ENCODE peak calls at places on chromosome 11, in four cellular contexts. Q is body of pancreas, B is heart right ventricle, U is testis. Z is an unnamed sample.
A peak's percentile ranks its signal among the peaks of the same experiment; 100 is the strongest.

GRCh38 chr11:74487875-74488274 is 5.6 kb downstream of the LIPT2 start:
- DNase-seq in Q (no peak), B (no peak), U (no peak), Z (no peak)

GRCh38 chr11:107202189-107202588 is 183.9 kb upstream of the GUCY1A2 start:
- DNase-seq in Q (no peak), B (no peak), U (no peak), Z (no peak)

GRCh38 chr11:19079643-19080440 is 19.3 kb upstream of the MRGPRX2 start:
- DNase-seq in Q (peak; percentile 50), B (no peak), U (no peak), Z (no peak)

GRCh38 chr11:116890193-116890592 is 52.8 kb upstream of the APOA1 start:
- DNase-seq in Q (no peak), B (no peak), U (no peak), Z (no peak)

GRCh38 chr11:116517077-116517476 is 255.7 kb downstream of the BUD13 start:
- DNase-seq in Q (no peak), B (no peak), U (no peak), Z (no peak)

GRCh38 chr11:17887779-17888178 is 125.1 kb downstream of the SERGEF start:
- DNase-seq in Q (no peak), B (no peak), U (no peak), Z (no peak)

GRCh38 chr11:16825091-16825490 is 86.6 kb downstream of the C11orf58 start:
- DNase-seq in Q (no peak), B (no peak), U (no peak), Z (no peak)

GRCh38 chr11:94342250-94342649 is 37.9 kb downstream of the IZUMO1R start:
- DNase-seq in Q (no peak), B (no peak), U (no peak), Z (no peak)

GRCh38 chr11:75325713-75326438 is 25.6 kb downstream of the ARRB1 start:
- DNase-seq in Q (peak; percentile 56), B (peak; percentile 45), U (no peak), Z (no peak)

GRCh38 chr11:6411594-6412031 is 7.3 kb downstream of the APBB1 start:
- DNase-seq in Q (no peak), B (no peak), U (no peak), Z (no peak)

GRCh38 chr11:86067230-86068137 is 1.4 kb downstream of the PICALM start:
- DNase-seq in Q (no peak), B (no peak), U (no peak), Z (no peak)
- H3K27ac ChIP-seq in Q (peak overlapping the region; percentile 92), B (peak overlapping the region; percentile 99), U (peak overlapping the region; percentile 95), Z (peak overlapping the region; percentile 85)

DNA sequence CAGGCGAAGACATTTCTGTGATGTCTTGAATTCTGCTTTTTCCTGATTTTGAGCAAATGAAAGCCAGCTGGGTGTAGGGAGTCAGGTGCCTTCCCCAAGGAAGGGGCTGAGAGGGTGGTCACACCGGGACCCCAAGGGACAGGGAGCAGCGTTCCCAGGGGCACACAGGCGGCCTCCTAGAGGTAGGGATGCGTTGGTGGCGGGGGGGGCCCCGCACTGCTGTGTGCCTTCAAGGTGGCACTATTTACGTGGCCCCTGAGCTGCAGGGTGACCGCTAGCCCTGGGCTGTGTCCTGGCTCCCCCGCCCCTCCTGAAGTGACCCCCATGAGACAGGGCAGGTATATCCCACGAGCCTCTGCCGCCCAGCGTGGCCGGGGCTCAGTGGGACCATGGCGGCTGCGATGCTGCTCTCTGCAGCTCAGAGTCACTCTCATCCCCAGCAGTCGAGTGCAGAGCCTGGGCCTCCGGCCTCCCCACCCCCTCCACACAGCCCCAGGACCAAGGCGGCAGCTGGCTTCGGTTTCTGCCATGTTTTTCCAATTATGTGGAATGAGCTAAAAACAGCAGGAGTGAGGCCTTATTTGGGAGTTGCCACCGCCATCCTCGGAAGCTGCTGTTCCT is 60.9 kb downstream of the LRP5 start:
- DNase-seq in Q (no peak), B (peak; percentile 43), U (peak; percentile 34), Z (peak; percentile 62)
- H3K4me3 ChIP-seq in Q (no peak overlapping the region), B (no peak overlapping the region), U (no peak overlapping the region), Z (no peak overlapping the region)

GRCh38 chr11:121456816-121457431 is 4.2 kb upstream of the SORL1-AS1 start:
- DNase-seq in Q (no peak), B (no peak), U (no peak), Z (no peak)
- H3K27ac ChIP-seq in Q (no peak overlapping the region), B (no peak overlapping the region), U (no peak overlapping the region), Z (no peak overlapping the region)

GRCh38 chr11:3835100-3835485 is 5.7 kb downstream of the RHOG start:
- DNase-seq in Q (no peak), B (no peak), U (no peak), Z (no peak)
- H3K4me3 ChIP-seq in Q (no peak overlapping the region), B (no peak overlapping the region), U (no peak overlapping the region), Z (no peak overlapping the region)

GRCh38 chr11:9797300-9797699 is 133.4 kb downstream of the SWAP70 start:
- DNase-seq in Q (no peak), B (no peak), U (no peak), Z (no peak)

GRCh38 chr11:9802291-9802861 is 138.5 kb downstream of the SWAP70 start:
- DNase-seq in Q (no peak), B (no peak), U (no peak), Z (no peak)

GRCh38 chr11:9796276-9796675 is 132.4 kb downstream of the SWAP70 start:
- DNase-seq in Q (no peak), B (no peak), U (no peak), Z (no peak)

GRCh38 chr11:9799901-9800300 is 136.0 kb downstream of the SWAP70 start:
- DNase-seq in Q (no peak), B (no peak), U (no peak), Z (no peak)

GRCh38 chr11:9796854-9797253 is 133.0 kb downstream of the SWAP70 start:
- DNase-seq in Q (no peak), B (no peak), U (no peak), Z (no peak)
- H3K27ac ChIP-seq in Q (no peak overlapping the region), B (no peak overlapping the region), U (no peak overlapping the region), Z (no peak overlapping the region)